ENCODE peak calls at places on chromosomes 16 and 17, in nine cellular contexts. S is A549, W is fibroblast of lung, M is thoracic aorta, K is right lobe of liver, X is right cardiac atrium, A is stomach, O is kidney, R is uterus. B is an unnamed sample. For H3K4me1, the result is how much of the 10 kb centered on the place peaks cover.

GRCh38 chr16:75591001-75591852 is 25.0 kb downstream of the GABARAPL2 start:
- DNase-seq in S (no peak), W (peak), M (peak), K (no peak), X (peak), A (no peak), O (no peak), R (peak), B (no peak)

GRCh38 chr16:75292691-75293090 is 41.3 kb upstream of the BCAR1 start:
- DNase-seq in S (no peak), W (no peak), M (no peak), K (no peak), X (no peak), A (no peak), O (no peak), R (no peak), B (no peak)

GRCh38 chr17:82283208-82283749 is 9.8 kb upstream of the CSNK1D start:
- DNase-seq in S (peak), W (peak), M (no peak), K (no peak), X (no peak), A (no peak), O (peak), R (no peak), B (peak)

GRCh38 chr17:50272711-50273653 is 1.3 kb upstream of the TMEM92 start:
- DNase-seq in S (peak), W (no peak), M (no peak), K (peak), X (peak), A (peak), O (peak), R (peak), B (peak)

GRCh38 chr16:12546918-12547607 is 256.6 kb downstream of the CPPED1 start:
- DNase-seq in S (no peak), W (no peak), M (no peak), K (no peak), X (no peak), A (no peak), O (no peak), R (no peak), B (no peak)

GRCh38 chr17:27453466-27453865 is 2.8 kb upstream of the KSR1 start:
- DNase-seq in S (no peak), W (no peak), M (no peak), K (no peak), X (no peak), A (no peak), O (no peak), R (no peak), B (no peak)

GRCh38 chr17:43888548-43888947 is 18.8 kb downstream of the MPP2 start:
- DNase-seq in S (no peak), W (no peak), M (no peak), K (no peak), X (no peak), A (no peak), O (no peak), R (no peak), B (no peak)

GRCh38 chr17:78747479-78747878 is 34.6 kb downstream of the CYTH1 start:
- DNase-seq in S (no peak), W (no peak), M (no peak), K (no peak), X (no peak), A (no peak), O (no peak), R (no peak), B (no peak)

GRCh38 chr16:35152067-35152627 is 1692.7 kb downstream of the TP53TG3F start:
- DNase-seq in S (no peak), W (no peak), M (no peak), K (no peak), X (no peak), A (no peak), O (no peak), R (no peak), B (no peak)

GRCh38 chr17:64155751-64156544 is 26.0 kb upstream of the ERN1 start:
- DNase-seq in S (no peak), W (peak), M (no peak), K (peak), X (peak), A (peak), O (peak), R (peak), B (no peak)

GRCh38 chr17:82640046-82640445 is 8.2 kb downstream of the WDR45B start:
- DNase-seq in S (no peak), W (no peak), M (no peak), K (no peak), X (no peak), A (no peak), O (peak), R (no peak), B (no peak)

GRCh38 chr17:80353718-80354275 is 61.2 kb upstream of the ENDOV start:
- DNase-seq in S (no peak), W (no peak), M (no peak), K (no peak), X (no peak), A (no peak), O (no peak), R (no peak), B (no peak)

GRCh38 chr16:1167276-1168107 is 14.6 kb downstream of the CACNA1H start:
- DNase-seq in S (no peak), W (peak), M (no peak), K (no peak), X (no peak), A (no peak), O (peak), R (no peak), B (no peak)

GRCh38 chr16:3578121-3578520 is 918 bp upstream of the NLRC3 start:
- DNase-seq in S (no peak), W (no peak), M (no peak), K (no peak), X (no peak), A (no peak), O (no peak), R (no peak), B (no peak)

GRCh38 chr17:42409467-42410351 is 13.3 kb downstream of the CAVIN1 start:
- DNase-seq in S (peak), W (peak), M (peak), K (no peak), X (peak), A (peak), O (no peak), R (peak), B (peak)

GRCh38 chr16:997440-998051 is 16.0 kb downstream of the SOX8 start:
- DNase-seq in S (peak), W (peak), M (no peak), K (no peak), X (peak), A (peak), O (peak), R (no peak), B (no peak)

GRCh38 chr17:43528319-43528987 is 17.7 kb downstream of the ETV4 start:
- DNase-seq in S (no peak), W (peak), M (no peak), K (no peak), X (peak), A (no peak), O (no peak), R (no peak), B (peak)

GRCh38 chr17:7435676-7436555 is 681 bp downstream of the TMEM102 start:
- DNase-seq in S (peak), W (no peak), M (no peak), K (peak), X (no peak), A (peak), O (no peak), R (no peak), B (peak)

GRCh38 chr17:38448208-38448776 is 20.0 kb downstream of the ARHGAP23 start:
- DNase-seq in S (no peak), W (peak), M (no peak), K (no peak), X (no peak), A (no peak), O (no peak), R (no peak), B (no peak)

GRCh38 chr17:6523330-6523729 is 33.0 kb downstream of the PITPNM3 start:
- DNase-seq in S (peak), W (peak), M (no peak), K (no peak), X (no peak), A (no peak), O (peak), R (no peak), B (no peak)

DNA sequence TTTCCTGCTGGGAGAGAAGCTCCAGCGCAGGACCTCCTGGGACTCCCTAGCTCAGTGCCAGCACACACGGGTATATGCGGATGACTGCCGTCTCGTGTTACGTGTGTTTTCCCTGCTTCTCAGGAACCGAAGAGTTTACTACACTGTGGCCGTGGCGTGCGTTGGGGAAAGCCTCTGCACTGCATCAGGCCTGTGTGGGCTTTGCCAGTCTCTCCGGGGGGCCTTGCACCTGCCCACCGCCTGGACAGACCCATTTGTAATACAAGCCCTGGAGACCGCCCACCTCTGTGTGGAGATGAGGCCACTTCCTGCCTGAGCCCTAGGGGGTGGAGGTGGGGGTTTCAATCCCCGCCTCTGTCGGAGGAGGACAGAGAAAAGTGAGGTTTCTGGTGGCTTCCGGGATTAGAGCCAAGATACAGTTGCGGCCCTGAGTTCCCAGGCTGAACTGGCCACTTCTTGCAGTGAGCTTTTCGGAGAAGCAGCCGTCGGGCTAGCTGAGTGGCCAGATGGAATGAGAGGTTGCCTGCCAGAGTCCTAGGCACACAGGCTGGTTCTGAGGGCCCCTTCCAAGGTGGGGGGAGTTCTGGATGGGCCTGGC is 43.4 kb upstream of the GSE1 start:
- DNase-seq in S (no peak), W (peak), M (no peak), K (no peak), X (no peak), A (peak), O (no peak), R (no peak), B (no peak)
- H3K4me3 ChIP-seq in S (no peak), W (no peak), M (no peak), K (no peak), X (no peak), A (peak), O (peak), R (no peak), B (no peak)

GRCh38 chr17:57255182-57255775 is 1.0 kb upstream of the MSI2 start:
- DNase-seq in S (no peak), W (no peak), M (no peak), K (no peak), X (no peak), A (no peak), O (no peak), R (no peak), B (no peak)
- H3K27ac ChIP-seq in S (peak), W (no peak), M (peak), K (peak), X (peak), A (peak), O (peak), R (peak), B (peak)

DNA sequence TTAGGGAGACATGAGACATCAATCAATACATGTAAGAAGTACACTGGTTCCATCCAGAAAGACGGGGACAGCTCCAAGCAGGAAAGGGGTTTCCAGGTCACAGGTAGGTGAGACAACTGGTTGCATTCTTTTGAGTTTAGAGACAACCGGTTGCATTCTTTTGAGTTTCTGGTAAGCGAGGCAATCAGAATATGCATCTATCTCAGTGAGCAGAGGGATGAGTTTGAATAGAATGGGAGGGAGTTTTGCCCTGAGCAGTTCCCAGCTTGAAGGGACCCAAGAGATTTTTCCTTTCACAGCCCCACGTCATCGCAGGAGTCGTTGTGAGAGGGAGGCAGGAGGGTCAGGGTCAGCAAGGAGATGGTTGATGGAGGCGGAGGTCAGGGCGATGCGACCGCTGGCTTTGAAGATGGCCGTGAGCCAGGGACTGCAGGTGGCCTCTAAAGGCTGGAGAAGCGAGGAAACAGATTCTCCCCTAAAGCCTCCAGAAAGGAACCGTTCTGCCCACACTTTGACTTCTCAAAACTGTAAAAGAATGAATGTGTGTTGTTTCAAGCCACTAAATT is 36.5 kb downstream of the IRF8 start:
- DNase-seq in S (no peak), W (no peak), M (no peak), K (no peak), X (no peak), A (no peak), O (no peak), R (no peak), B (no peak)
- H3K4me1 ChIP-seq in S (under half), W (under half), M (under half), K (under half), X (under half), A (under half), O (under half), R (under half), B (under half)

GRCh38 chr17:76685366-76685765 is 25.4 kb downstream of the MXRA7 start:
- DNase-seq in S (no peak), W (no peak), M (no peak), K (no peak), X (no peak), A (no peak), O (peak), R (no peak), B (no peak)

GRCh38 chr17:76686538-76687277 is 24.1 kb downstream of the MXRA7 start:
- DNase-seq in S (no peak), W (no peak), M (no peak), K (no peak), X (no peak), A (no peak), O (peak), R (no peak), B (no peak)

GRCh38 chr17:76688165-76688622 is 22.6 kb downstream of the MXRA7 start:
- DNase-seq in S (no peak), W (peak), M (no peak), K (no peak), X (peak), A (no peak), O (no peak), R (peak), B (no peak)

GRCh38 chr17:76685846-76686245 is 24.9 kb downstream of the MXRA7 start:
- DNase-seq in S (no peak), W (no peak), M (no peak), K (no peak), X (no peak), A (no peak), O (peak), R (no peak), B (no peak)

DNA sequence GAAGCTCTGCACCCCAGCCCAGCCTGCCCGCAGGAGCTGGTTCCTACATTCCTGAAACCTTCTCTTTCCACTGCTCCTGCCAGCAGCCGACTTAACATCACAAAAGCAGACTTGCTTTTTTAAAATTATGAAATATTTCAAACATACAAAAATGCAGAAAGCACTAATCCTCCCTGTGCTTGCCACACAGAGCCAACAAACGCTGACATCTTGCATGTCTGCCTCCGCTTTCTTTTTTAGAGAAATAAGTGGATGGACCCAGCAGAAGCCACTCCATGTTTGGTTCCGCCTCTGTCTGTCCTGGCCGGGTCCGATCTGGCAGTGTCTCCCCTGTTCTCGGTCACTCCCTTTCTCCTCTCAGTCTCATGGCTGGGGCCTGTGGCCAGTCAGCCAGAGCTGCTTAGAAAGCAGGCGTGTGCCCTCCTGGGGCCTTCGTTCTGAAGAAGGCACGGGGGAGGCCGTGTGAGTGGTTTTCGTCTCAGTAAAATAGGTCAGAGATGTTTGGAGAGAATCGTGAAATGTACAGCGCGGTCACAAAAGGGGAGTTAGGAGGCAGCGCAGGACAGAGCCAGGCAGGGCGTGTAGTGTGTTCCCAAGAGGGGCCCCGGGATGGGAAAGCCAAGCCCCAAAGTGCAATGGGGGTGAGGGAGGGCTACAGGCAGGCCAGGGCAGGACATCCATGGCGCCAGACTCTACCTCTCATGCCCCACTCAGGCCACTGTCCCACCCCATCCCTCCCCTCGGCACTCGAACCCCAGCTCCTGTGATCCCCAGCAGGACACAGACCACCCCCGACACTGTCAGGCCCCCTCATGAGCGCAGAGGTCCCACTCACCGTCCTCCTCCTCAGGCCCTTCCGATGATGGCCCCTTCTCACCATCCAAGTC is 23.2 kb downstream of the MXRA7 start:
- DNase-seq in S (no peak), W (no peak), M (no peak), K (no peak), X (peak), A (no peak), O (no peak), R (peak), B (no peak)
- H3K4me3 ChIP-seq in S (no peak), W (no peak), M (peak), K (no peak), X (no peak), A (no peak), O (no peak), R (no peak), B (no peak)

GRCh38 chr17:13346081-13346533 is 255.6 kb downstream of the HS3ST3A1 start:
- DNase-seq in S (no peak), W (peak), M (no peak), K (no peak), X (no peak), A (no peak), O (no peak), R (no peak), B (no peak)
- H3K27ac ChIP-seq in S (no peak), W (peak), M (no peak), K (no peak), X (no peak), A (no peak), O (no peak), R (no peak), B (peak)

B was measured in RWPE2.